ENCODE peak calls at places on chromosomes 12 and 14, in five cellular contexts. S is activated CD8-positive, alpha-beta memory T cell treated with anti-CD3 and anti-CD28 coated beads for 24 hours; O is activated CD4-positive, alpha-beta memory T cell treated with anti-CD3 and anti-CD28 coated beads for 36 hours; L is WTC11; M is naive thymus-derived CD8-positive, alpha-beta T cell. I is an unnamed sample.

GRCh38 chr12:42981379-42981778 is 391.8 kb upstream of the PRICKLE1 start:
- DNase-seq in S (no peak), O (no peak), L (no peak), M (no peak), I (no peak)

GRCh38 chr14:26204362-26204953 is 393.4 kb downstream of the NOVA1 start:
- DNase-seq in L (no peak), M (no peak), S (no peak), O (no peak), I (no peak)

GRCh38 chr12:33795536-33795935 is 226.8 kb upstream of the ALG10 start:
- DNase-seq in M (no peak), O (no peak), S (no peak), L (no peak), I (no peak)

GRCh38 chr14:90382491-90383125 is 14.2 kb upstream of the CALM1 start:
- DNase-seq in M (peak), L (peak), S (no peak), O (peak), I (peak)

GRCh38 chr14:53946404-53947400 is 9.9 kb downstream of the BMP4 start:
- DNase-seq in S (no peak), O (no peak), M (no peak), L (peak), I (no peak)

GRCh38 chr12:27101290-27101689 is 18.9 kb upstream of the C12orf71 start:
- DNase-seq in M (no peak), O (no peak), S (no peak), L (no peak), I (peak)

GRCh38 chr12:116263844-116264243 is 13.6 kb downstream of the MED13L start:
- DNase-seq in L (no peak), S (no peak), M (no peak), O (no peak), I (no peak)

GRCh38 chr14:29528889-29529288 is 398.8 kb downstream of the PRKD1 start:
- DNase-seq in L (no peak), S (no peak), O (no peak), M (no peak), I (no peak)

GRCh38 chr14:61451491-61451890 is 130.1 kb downstream of the PRKCH start:
- DNase-seq in M (no peak), S (peak), L (no peak), O (no peak), I (no peak)

GRCh38 chr14:50675597-50675996 is 7.5 kb upstream of the SAV1 start:
- DNase-seq in L (no peak), M (no peak), O (no peak), S (no peak), I (peak)

GRCh38 chr14:69615471-69616407 is 4.3 kb downstream of the SUSD6 start:
- DNase-seq in O (peak), M (peak), L (no peak), S (no peak), I (peak)

GRCh38 chr12:48995061-48995879 is 3.9 kb downstream of the DDN start:
- DNase-seq in L (peak), S (peak), O (peak), M (no peak), I (peak)

GRCh38 chr12:124371970-124372555 is 77.2 kb downstream of the RFLNA start:
- DNase-seq in L (peak), M (no peak), O (no peak), S (no peak), I (no peak)

GRCh38 chr12:53498235-53498630 is 1.0 kb downstream of the MAP3K12 start:
- DNase-seq in S (no peak), O (no peak), L (no peak), M (no peak), I (no peak)

GRCh38 chr12:53631721-53632120 is 5.5 kb upstream of the ATF7 start:
- DNase-seq in M (no peak), O (no peak), S (peak), L (no peak), I (no peak)

GRCh38 chr12:53378705-53379388 is 1.1 kb upstream of the SP1 start:
- DNase-seq in S (no peak), L (no peak), O (no peak), M (no peak), I (no peak)

GRCh38 chr12:70609739-70610491 is 27.3 kb downstream of the PTPRB start:
- DNase-seq in S (no peak), O (no peak), L (peak), M (no peak), I (peak)

GRCh38 chr12:84561362-84561761 is 351.2 kb downstream of the SLC6A15 start:
- DNase-seq in S (no peak), L (no peak), O (no peak), M (no peak), I (no peak)

GRCh38 chr12:29113101-29113500 is 36.0 kb upstream of the FAR2 start:
- DNase-seq in S (no peak), L (no peak), M (no peak), O (no peak), I (peak)

GRCh38 chr14:25411933-25412757 is 362.2 kb upstream of the STXBP6 start:
- DNase-seq in M (no peak), L (peak), O (no peak), S (no peak), I (no peak)

GRCh38 chr12:120978296-120979219 is at the start of gene HNF1A:
- DNase-seq in O (no peak), S (no peak), L (no peak), M (no peak), I (no peak)

GRCh38 chr12:107779077-107779840 is 4.8 kb downstream of the ASCL4 start:
- DNase-seq in M (no peak), O (no peak), L (no peak), S (no peak), I (no peak)

GRCh38 chr12:108815875-108816594 is 41.3 kb downstream of the SSH1 start:
- DNase-seq in O (no peak), S (no peak), L (no peak), M (no peak), I (no peak)

GRCh38 chr12:67220065-67220464 is 49.1 kb upstream of the CAND1 start:
- DNase-seq in M (no peak), L (peak), O (no peak), S (no peak), I (peak)

GRCh38 chr12:74509886-74510285 is 27.7 kb upstream of the ATXN7L3B start:
- DNase-seq in O (no peak), L (no peak), M (no peak), S (no peak), I (no peak)

GRCh38 chr14:84209021-84209420 is 1320.9 kb upstream of the FLRT2 start:
- DNase-seq in S (no peak), M (no peak), L (no peak), O (no peak), I (no peak)

GRCh38 chr14:65414961-65415589 is 2.5 kb downstream of the FUT8 start:
- DNase-seq in O (no peak), L (no peak), M (no peak), S (no peak), I (peak)

GRCh38 chr12:79673334-79673733 is 17.4 kb downstream of the PAWR start:
- DNase-seq in S (no peak), M (no peak), L (no peak), O (no peak), I (no peak)

GRCh38 chr12:68491204-68491960 is 119.3 kb upstream of the RAP1B start:
- DNase-seq in S (no peak), M (no peak), O (no peak), L (no peak), I (no peak)

GRCh38 chr12:133037207-133038005 is at the start of gene ZNF84:
- DNase-seq in M (peak), S (peak), L (peak), O (peak), I (peak)

GRCh38 chr12:127767631-127768030 is 499.3 kb upstream of the TMEM132C start:
- DNase-seq in S (no peak), O (no peak), L (no peak), M (no peak), I (no peak)

GRCh38 chr12:49121047-49121696 is 10.0 kb downstream of the TUBA1B start:
- DNase-seq in L (peak), S (no peak), M (no peak), O (no peak), I (peak)

GRCh38 chr12:88391556-88391955 is 188.7 kb downstream of the KITLG start:
- DNase-seq in M (no peak), S (no peak), O (no peak), L (no peak), I (peak)

GRCh38 chr14:51448831-51449665 is 202.7 kb upstream of the FRMD6 start:
- DNase-seq in O (no peak), L (no peak), S (no peak), M (no peak), I (no peak)

GRCh38 chr14:36524874-36525745 is 5.1 kb upstream of the NKX2-1 start:
- DNase-seq in O (peak), M (no peak), L (peak), S (no peak), I (no peak)

GRCh38 chr12:96438330-96438729 is 38.1 kb upstream of the CDK17 start:
- DNase-seq in M (no peak), S (no peak), O (no peak), L (no peak), I (no peak)